ENCODE peak calls at places on chromosomes 1 and 21, in seven cellular contexts. One of them, this sample, is unnamed.
A peak's percentile ranks its signal among the peaks of the same experiment; 100 is the strongest.

GRCh38 chr1:202004711-202005110 is 5.7 kb upstream of the ELF3 start:
- DNase-seq in WTC11: no peak
- DNase-seq in stimulated activated CD4-positive, alpha-beta T cell treated with anti-CD3 and anti-CD28 coated beads, Interleukin-1b, Interleukin-23, amount 100 ng/mL, for 4 hours: no peak
- DNase-seq in HL-60: no peak
- DNase-seq in stimulated activated naive CD8-positive, alpha-beta T cell treated with anti-CD3 and anti-CD28 coated beads, Interleukin-15, Interleukin-2, amounts not matched to agents 100 U/mL and 50 U/mL, for 24 hours: no peak
- DNase-seq in NCI-H446 treated with DMSO at 0.1 percent for 48 hours: no peak
- DNase-seq in uterus: no peak
- DNase-seq in this sample: no peak

GRCh38 chr1:56838726-56839125 is 15.9 kb upstream of the C8A start:
- DNase-seq in WTC11: no peak
- DNase-seq in stimulated activated CD4-positive, alpha-beta T cell treated with anti-CD3 and anti-CD28 coated beads, Interleukin-1b, Interleukin-23, amount 100 ng/mL, for 4 hours: no peak
- DNase-seq in HL-60: no peak
- DNase-seq in stimulated activated naive CD8-positive, alpha-beta T cell treated with anti-CD3 and anti-CD28 coated beads, Interleukin-15, Interleukin-2, amounts not matched to agents 100 U/mL and 50 U/mL, for 24 hours: no peak
- DNase-seq in NCI-H446 treated with DMSO at 0.1 percent for 48 hours: no peak
- DNase-seq in uterus: no peak
- DNase-seq in this sample: no peak

GRCh38 chr21:41707231-41707988 is 59.4 kb downstream of the RIPK4 start:
- DNase-seq in WTC11: no peak
- DNase-seq in stimulated activated CD4-positive, alpha-beta T cell treated with anti-CD3 and anti-CD28 coated beads, Interleukin-1b, Interleukin-23, amount 100 ng/mL, for 4 hours: no peak
- DNase-seq in HL-60: no peak
- DNase-seq in stimulated activated naive CD8-positive, alpha-beta T cell treated with anti-CD3 and anti-CD28 coated beads, Interleukin-15, Interleukin-2, amounts not matched to agents 100 U/mL and 50 U/mL, for 24 hours: no peak
- DNase-seq in NCI-H446 treated with DMSO at 0.1 percent for 48 hours: no peak
- DNase-seq in uterus: no peak
- DNase-seq in this sample: no peak

GRCh38 chr1:214438530-214438929 is 112.9 kb downstream of the PTPN14 start:
- DNase-seq in WTC11: no peak
- DNase-seq in stimulated activated CD4-positive, alpha-beta T cell treated with anti-CD3 and anti-CD28 coated beads, Interleukin-1b, Interleukin-23, amount 100 ng/mL, for 4 hours: no peak
- DNase-seq in HL-60: no peak
- DNase-seq in stimulated activated naive CD8-positive, alpha-beta T cell treated with anti-CD3 and anti-CD28 coated beads, Interleukin-15, Interleukin-2, amounts not matched to agents 100 U/mL and 50 U/mL, for 24 hours: no peak
- DNase-seq in NCI-H446 treated with DMSO at 0.1 percent for 48 hours: no peak
- DNase-seq in uterus: no peak
- DNase-seq in this sample: peak; percentile 48

GRCh38 chr1:60162941-60163340 is 89.4 kb upstream of the C1orf87 start:
- DNase-seq in WTC11: no peak
- DNase-seq in stimulated activated CD4-positive, alpha-beta T cell treated with anti-CD3 and anti-CD28 coated beads, Interleukin-1b, Interleukin-23, amount 100 ng/mL, for 4 hours: no peak
- DNase-seq in HL-60: no peak
- DNase-seq in stimulated activated naive CD8-positive, alpha-beta T cell treated with anti-CD3 and anti-CD28 coated beads, Interleukin-15, Interleukin-2, amounts not matched to agents 100 U/mL and 50 U/mL, for 24 hours: no peak
- DNase-seq in NCI-H446 treated with DMSO at 0.1 percent for 48 hours: no peak
- DNase-seq in uterus: no peak
- DNase-seq in this sample: no peak

GRCh38 chr1:203555484-203556046 is 61.6 kb downstream of the OPTC start:
- DNase-seq in WTC11: no peak
- DNase-seq in stimulated activated CD4-positive, alpha-beta T cell treated with anti-CD3 and anti-CD28 coated beads, Interleukin-1b, Interleukin-23, amount 100 ng/mL, for 4 hours: no peak
- DNase-seq in HL-60: no peak
- DNase-seq in stimulated activated naive CD8-positive, alpha-beta T cell treated with anti-CD3 and anti-CD28 coated beads, Interleukin-15, Interleukin-2, amounts not matched to agents 100 U/mL and 50 U/mL, for 24 hours: no peak
- DNase-seq in NCI-H446 treated with DMSO at 0.1 percent for 48 hours: no peak
- DNase-seq in uterus: no peak
- DNase-seq in this sample: peak; percentile 56

GRCh38 chr1:43349594-43350306 is 9.0 kb upstream of the CDC20 start:
- DNase-seq in WTC11: no peak
- DNase-seq in stimulated activated CD4-positive, alpha-beta T cell treated with anti-CD3 and anti-CD28 coated beads, Interleukin-1b, Interleukin-23, amount 100 ng/mL, for 4 hours: no peak
- DNase-seq in HL-60: no peak
- DNase-seq in stimulated activated naive CD8-positive, alpha-beta T cell treated with anti-CD3 and anti-CD28 coated beads, Interleukin-15, Interleukin-2, amounts not matched to agents 100 U/mL and 50 U/mL, for 24 hours: no peak
- DNase-seq in NCI-H446 treated with DMSO at 0.1 percent for 48 hours: no peak
- DNase-seq in uterus: no peak
- DNase-seq in this sample: no peak

GRCh38 chr21:43665879-43666278 is 6.5 kb downstream of the RRP1B start:
- DNase-seq in WTC11: no peak
- DNase-seq in stimulated activated CD4-positive, alpha-beta T cell treated with anti-CD3 and anti-CD28 coated beads, Interleukin-1b, Interleukin-23, amount 100 ng/mL, for 4 hours: no peak
- DNase-seq in HL-60: no peak
- DNase-seq in stimulated activated naive CD8-positive, alpha-beta T cell treated with anti-CD3 and anti-CD28 coated beads, Interleukin-15, Interleukin-2, amounts not matched to agents 100 U/mL and 50 U/mL, for 24 hours: no peak
- DNase-seq in NCI-H446 treated with DMSO at 0.1 percent for 48 hours: no peak
- DNase-seq in uterus: no peak
- DNase-seq in this sample: no peak

GRCh38 chr1:55699151-55699695 is 484.1 kb upstream of the USP24 start:
- DNase-seq in WTC11: no peak
- DNase-seq in stimulated activated CD4-positive, alpha-beta T cell treated with anti-CD3 and anti-CD28 coated beads, Interleukin-1b, Interleukin-23, amount 100 ng/mL, for 4 hours: no peak
- DNase-seq in HL-60: no peak
- DNase-seq in stimulated activated naive CD8-positive, alpha-beta T cell treated with anti-CD3 and anti-CD28 coated beads, Interleukin-15, Interleukin-2, amounts not matched to agents 100 U/mL and 50 U/mL, for 24 hours: no peak
- DNase-seq in NCI-H446 treated with DMSO at 0.1 percent for 48 hours: no peak
- DNase-seq in uterus: no peak
- DNase-seq in this sample: peak; percentile 32

GRCh38 chr1:54716299-54717047 is 812 bp downstream of the TTC4 start:
- DNase-seq in WTC11: no peak
- DNase-seq in stimulated activated CD4-positive, alpha-beta T cell treated with anti-CD3 and anti-CD28 coated beads, Interleukin-1b, Interleukin-23, amount 100 ng/mL, for 4 hours: no peak
- DNase-seq in HL-60: peak; percentile 17
- DNase-seq in stimulated activated naive CD8-positive, alpha-beta T cell treated with anti-CD3 and anti-CD28 coated beads, Interleukin-15, Interleukin-2, amounts not matched to agents 100 U/mL and 50 U/mL, for 24 hours: no peak
- DNase-seq in NCI-H446 treated with DMSO at 0.1 percent for 48 hours: no peak
- DNase-seq in uterus: no peak
- DNase-seq in this sample: no peak

GRCh38 chr1:243713470-243714186 is 136.4 kb downstream of the AKT3 start:
- DNase-seq in WTC11: no peak
- DNase-seq in stimulated activated CD4-positive, alpha-beta T cell treated with anti-CD3 and anti-CD28 coated beads, Interleukin-1b, Interleukin-23, amount 100 ng/mL, for 4 hours: no peak
- DNase-seq in HL-60: no peak
- DNase-seq in stimulated activated naive CD8-positive, alpha-beta T cell treated with anti-CD3 and anti-CD28 coated beads, Interleukin-15, Interleukin-2, amounts not matched to agents 100 U/mL and 50 U/mL, for 24 hours: no peak
- DNase-seq in NCI-H446 treated with DMSO at 0.1 percent for 48 hours: peak; percentile 98
- DNase-seq in uterus: peak; percentile 49
- DNase-seq in this sample: peak; percentile 98

GRCh38 chr1:184210048-184210447 is 158.5 kb downstream of the TSEN15 start:
- DNase-seq in WTC11: no peak
- DNase-seq in stimulated activated CD4-positive, alpha-beta T cell treated with anti-CD3 and anti-CD28 coated beads, Interleukin-1b, Interleukin-23, amount 100 ng/mL, for 4 hours: no peak
- DNase-seq in HL-60: no peak
- DNase-seq in stimulated activated naive CD8-positive, alpha-beta T cell treated with anti-CD3 and anti-CD28 coated beads, Interleukin-15, Interleukin-2, amounts not matched to agents 100 U/mL and 50 U/mL, for 24 hours: no peak
- DNase-seq in NCI-H446 treated with DMSO at 0.1 percent for 48 hours: peak; percentile 68
- DNase-seq in uterus: peak; percentile 26
- DNase-seq in this sample: peak; percentile 50

GRCh38 chr21:44752701-44753235 is 41.4 kb upstream of the TSPEAR start:
- DNase-seq in WTC11: peak; percentile 5
- DNase-seq in stimulated activated CD4-positive, alpha-beta T cell treated with anti-CD3 and anti-CD28 coated beads, Interleukin-1b, Interleukin-23, amount 100 ng/mL, for 4 hours: no peak
- DNase-seq in HL-60: no peak
- DNase-seq in stimulated activated naive CD8-positive, alpha-beta T cell treated with anti-CD3 and anti-CD28 coated beads, Interleukin-15, Interleukin-2, amounts not matched to agents 100 U/mL and 50 U/mL, for 24 hours: no peak
- DNase-seq in NCI-H446 treated with DMSO at 0.1 percent for 48 hours: no peak
- DNase-seq in uterus: no peak
- DNase-seq in this sample: no peak

GRCh38 chr1:15180189-15180588 is 26.6 kb downstream of the TMEM51 start:
- DNase-seq in WTC11: no peak
- DNase-seq in stimulated activated CD4-positive, alpha-beta T cell treated with anti-CD3 and anti-CD28 coated beads, Interleukin-1b, Interleukin-23, amount 100 ng/mL, for 4 hours: no peak
- DNase-seq in HL-60: no peak
- DNase-seq in stimulated activated naive CD8-positive, alpha-beta T cell treated with anti-CD3 and anti-CD28 coated beads, Interleukin-15, Interleukin-2, amounts not matched to agents 100 U/mL and 50 U/mL, for 24 hours: no peak
- DNase-seq in NCI-H446 treated with DMSO at 0.1 percent for 48 hours: no peak
- DNase-seq in uterus: no peak
- DNase-seq in this sample: no peak

GRCh38 chr1:198780376-198780775 is 141.5 kb downstream of the PTPRC start:
- DNase-seq in WTC11: no peak
- DNase-seq in stimulated activated CD4-positive, alpha-beta T cell treated with anti-CD3 and anti-CD28 coated beads, Interleukin-1b, Interleukin-23, amount 100 ng/mL, for 4 hours: no peak
- DNase-seq in HL-60: no peak
- DNase-seq in stimulated activated naive CD8-positive, alpha-beta T cell treated with anti-CD3 and anti-CD28 coated beads, Interleukin-15, Interleukin-2, amounts not matched to agents 100 U/mL and 50 U/mL, for 24 hours: no peak
- DNase-seq in NCI-H446 treated with DMSO at 0.1 percent for 48 hours: no peak
- DNase-seq in uterus: no peak
- DNase-seq in this sample: no peak

GRCh38 chr1:229372251-229372650 is 29.4 kb upstream of the CCSAP start:
- DNase-seq in WTC11: no peak
- DNase-seq in stimulated activated CD4-positive, alpha-beta T cell treated with anti-CD3 and anti-CD28 coated beads, Interleukin-1b, Interleukin-23, amount 100 ng/mL, for 4 hours: no peak
- DNase-seq in HL-60: no peak
- DNase-seq in stimulated activated naive CD8-positive, alpha-beta T cell treated with anti-CD3 and anti-CD28 coated beads, Interleukin-15, Interleukin-2, amounts not matched to agents 100 U/mL and 50 U/mL, for 24 hours: no peak
- DNase-seq in NCI-H446 treated with DMSO at 0.1 percent for 48 hours: no peak
- DNase-seq in uterus: no peak
- DNase-seq in this sample: no peak

GRCh38 chr1:157505481-157506272 is 46.6 kb downstream of the FCRL5 start:
- DNase-seq in WTC11: peak; percentile 72
- DNase-seq in stimulated activated CD4-positive, alpha-beta T cell treated with anti-CD3 and anti-CD28 coated beads, Interleukin-1b, Interleukin-23, amount 100 ng/mL, for 4 hours: no peak
- DNase-seq in HL-60: peak; percentile 39
- DNase-seq in stimulated activated naive CD8-positive, alpha-beta T cell treated with anti-CD3 and anti-CD28 coated beads, Interleukin-15, Interleukin-2, amounts not matched to agents 100 U/mL and 50 U/mL, for 24 hours: peak; percentile 26
- DNase-seq in NCI-H446 treated with DMSO at 0.1 percent for 48 hours: peak; percentile 15
- DNase-seq in uterus: no peak
- DNase-seq in this sample: peak; percentile 89

GRCh38 chr21:15625363-15625762 is 104.4 kb upstream of the USP25 start:
- DNase-seq in WTC11: no peak
- DNase-seq in stimulated activated CD4-positive, alpha-beta T cell treated with anti-CD3 and anti-CD28 coated beads, Interleukin-1b, Interleukin-23, amount 100 ng/mL, for 4 hours: no peak
- DNase-seq in HL-60: no peak
- DNase-seq in stimulated activated naive CD8-positive, alpha-beta T cell treated with anti-CD3 and anti-CD28 coated beads, Interleukin-15, Interleukin-2, amounts not matched to agents 100 U/mL and 50 U/mL, for 24 hours: no peak
- DNase-seq in NCI-H446 treated with DMSO at 0.1 percent for 48 hours: no peak
- DNase-seq in uterus: no peak
- DNase-seq in this sample: no peak

GRCh38 chr1:151990058-151990855 is 3.4 kb downstream of the S100A10 start:
- DNase-seq in WTC11: no peak
- DNase-seq in stimulated activated CD4-positive, alpha-beta T cell treated with anti-CD3 and anti-CD28 coated beads, Interleukin-1b, Interleukin-23, amount 100 ng/mL, for 4 hours: no peak
- DNase-seq in HL-60: no peak
- DNase-seq in stimulated activated naive CD8-positive, alpha-beta T cell treated with anti-CD3 and anti-CD28 coated beads, Interleukin-15, Interleukin-2, amounts not matched to agents 100 U/mL and 50 U/mL, for 24 hours: no peak
- DNase-seq in NCI-H446 treated with DMSO at 0.1 percent for 48 hours: no peak
- DNase-seq in uterus: no peak
- DNase-seq in this sample: no peak

GRCh38 chr1:39322431-39322830 is 117.9 kb downstream of the MACF1 start:
- DNase-seq in WTC11: no peak
- DNase-seq in stimulated activated CD4-positive, alpha-beta T cell treated with anti-CD3 and anti-CD28 coated beads, Interleukin-1b, Interleukin-23, amount 100 ng/mL, for 4 hours: no peak
- DNase-seq in HL-60: no peak
- DNase-seq in stimulated activated naive CD8-positive, alpha-beta T cell treated with anti-CD3 and anti-CD28 coated beads, Interleukin-15, Interleukin-2, amounts not matched to agents 100 U/mL and 50 U/mL, for 24 hours: no peak
- DNase-seq in NCI-H446 treated with DMSO at 0.1 percent for 48 hours: no peak
- DNase-seq in uterus: peak; percentile 41
- DNase-seq in this sample: no peak

GRCh38 chr1:41957568-41957967 is 38.8 kb upstream of the HIVEP3 start:
- DNase-seq in WTC11: no peak
- DNase-seq in stimulated activated CD4-positive, alpha-beta T cell treated with anti-CD3 and anti-CD28 coated beads, Interleukin-1b, Interleukin-23, amount 100 ng/mL, for 4 hours: no peak
- DNase-seq in HL-60: no peak
- DNase-seq in stimulated activated naive CD8-positive, alpha-beta T cell treated with anti-CD3 and anti-CD28 coated beads, Interleukin-15, Interleukin-2, amounts not matched to agents 100 U/mL and 50 U/mL, for 24 hours: no peak
- DNase-seq in NCI-H446 treated with DMSO at 0.1 percent for 48 hours: no peak
- DNase-seq in uterus: no peak
- DNase-seq in this sample: no peak

GRCh38 chr1:109950509-109950908 is 34.1 kb upstream of the AHCYL1 start:
- DNase-seq in WTC11: no peak
- DNase-seq in stimulated activated CD4-positive, alpha-beta T cell treated with anti-CD3 and anti-CD28 coated beads, Interleukin-1b, Interleukin-23, amount 100 ng/mL, for 4 hours: no peak
- DNase-seq in HL-60: no peak
- DNase-seq in stimulated activated naive CD8-positive, alpha-beta T cell treated with anti-CD3 and anti-CD28 coated beads, Interleukin-15, Interleukin-2, amounts not matched to agents 100 U/mL and 50 U/mL, for 24 hours: no peak
- DNase-seq in NCI-H446 treated with DMSO at 0.1 percent for 48 hours: no peak
- DNase-seq in uterus: no peak
- DNase-seq in this sample: no peak

GRCh38 chr1:36137776-36138175 is 11.5 kb downstream of the TRAPPC3 start:
- DNase-seq in WTC11: no peak
- DNase-seq in stimulated activated CD4-positive, alpha-beta T cell treated with anti-CD3 and anti-CD28 coated beads, Interleukin-1b, Interleukin-23, amount 100 ng/mL, for 4 hours: no peak
- DNase-seq in HL-60: no peak
- DNase-seq in stimulated activated naive CD8-positive, alpha-beta T cell treated with anti-CD3 and anti-CD28 coated beads, Interleukin-15, Interleukin-2, amounts not matched to agents 100 U/mL and 50 U/mL, for 24 hours: no peak
- DNase-seq in NCI-H446 treated with DMSO at 0.1 percent for 48 hours: peak; percentile 81
- DNase-seq in uterus: no peak
- DNase-seq in this sample: no peak

GRCh38 chr1:94025383-94026340 is 95.3 kb downstream of the ABCA4 start:
- DNase-seq in WTC11: no peak
- DNase-seq in stimulated activated CD4-positive, alpha-beta T cell treated with anti-CD3 and anti-CD28 coated beads, Interleukin-1b, Interleukin-23, amount 100 ng/mL, for 4 hours: no peak
- DNase-seq in HL-60: no peak
- DNase-seq in stimulated activated naive CD8-positive, alpha-beta T cell treated with anti-CD3 and anti-CD28 coated beads, Interleukin-15, Interleukin-2, amounts not matched to agents 100 U/mL and 50 U/mL, for 24 hours: no peak
- DNase-seq in NCI-H446 treated with DMSO at 0.1 percent for 48 hours: peak; percentile 52
- DNase-seq in uterus: peak; percentile 52
- DNase-seq in this sample: peak; percentile 73

GRCh38 chr21:45528028-45528705 is 14.1 kb downstream of the SLC19A1 start:
- DNase-seq in WTC11: peak; percentile 10
- DNase-seq in stimulated activated CD4-positive, alpha-beta T cell treated with anti-CD3 and anti-CD28 coated beads, Interleukin-1b, Interleukin-23, amount 100 ng/mL, for 4 hours: no peak
- DNase-seq in HL-60: no peak
- DNase-seq in stimulated activated naive CD8-positive, alpha-beta T cell treated with anti-CD3 and anti-CD28 coated beads, Interleukin-15, Interleukin-2, amounts not matched to agents 100 U/mL and 50 U/mL, for 24 hours: no peak
- DNase-seq in NCI-H446 treated with DMSO at 0.1 percent for 48 hours: no peak
- DNase-seq in uterus: no peak
- DNase-seq in this sample: no peak

GRCh38 chr1:111441573-111442192 is 7.4 kb downstream of the WDR77 start:
- DNase-seq in WTC11: peak; percentile 75
- DNase-seq in stimulated activated CD4-positive, alpha-beta T cell treated with anti-CD3 and anti-CD28 coated beads, Interleukin-1b, Interleukin-23, amount 100 ng/mL, for 4 hours: peak; percentile 44
- DNase-seq in HL-60: no peak
- DNase-seq in stimulated activated naive CD8-positive, alpha-beta T cell treated with anti-CD3 and anti-CD28 coated beads, Interleukin-15, Interleukin-2, amounts not matched to agents 100 U/mL and 50 U/mL, for 24 hours: peak; percentile 62
- DNase-seq in NCI-H446 treated with DMSO at 0.1 percent for 48 hours: no peak
- DNase-seq in uterus: no peak
- DNase-seq in this sample: peak; percentile 59

GRCh38 chr1:53740621-53741105 is 1.7 kb upstream of the GLIS1 start:
- DNase-seq in WTC11: no peak
- DNase-seq in stimulated activated CD4-positive, alpha-beta T cell treated with anti-CD3 and anti-CD28 coated beads, Interleukin-1b, Interleukin-23, amount 100 ng/mL, for 4 hours: no peak
- DNase-seq in HL-60: no peak
- DNase-seq in stimulated activated naive CD8-positive, alpha-beta T cell treated with anti-CD3 and anti-CD28 coated beads, Interleukin-15, Interleukin-2, amounts not matched to agents 100 U/mL and 50 U/mL, for 24 hours: no peak
- DNase-seq in NCI-H446 treated with DMSO at 0.1 percent for 48 hours: peak; percentile 84
- DNase-seq in uterus: no peak
- DNase-seq in this sample: no peak

GRCh38 chr1:156226116-156226538 is 13.3 kb downstream of the PMF1 start:
- DNase-seq in WTC11: no peak
- DNase-seq in stimulated activated CD4-positive, alpha-beta T cell treated with anti-CD3 and anti-CD28 coated beads, Interleukin-1b, Interleukin-23, amount 100 ng/mL, for 4 hours: no peak
- DNase-seq in HL-60: no peak
- DNase-seq in stimulated activated naive CD8-positive, alpha-beta T cell treated with anti-CD3 and anti-CD28 coated beads, Interleukin-15, Interleukin-2, amounts not matched to agents 100 U/mL and 50 U/mL, for 24 hours: peak; percentile 58
- DNase-seq in NCI-H446 treated with DMSO at 0.1 percent for 48 hours: no peak
- DNase-seq in uterus: no peak
- DNase-seq in this sample: no peak

GRCh38 chr1:20494609-20495311 is 8.8 kb upstream of the CAMK2N1 start:
- DNase-seq in WTC11: no peak
- DNase-seq in stimulated activated CD4-positive, alpha-beta T cell treated with anti-CD3 and anti-CD28 coated beads, Interleukin-1b, Interleukin-23, amount 100 ng/mL, for 4 hours: no peak
- DNase-seq in HL-60: no peak
- DNase-seq in stimulated activated naive CD8-positive, alpha-beta T cell treated with anti-CD3 and anti-CD28 coated beads, Interleukin-15, Interleukin-2, amounts not matched to agents 100 U/mL and 50 U/mL, for 24 hours: no peak
- DNase-seq in NCI-H446 treated with DMSO at 0.1 percent for 48 hours: no peak
- DNase-seq in uterus: no peak
- DNase-seq in this sample: no peak

GRCh38 chr1:51423098-51423821 is 92.9 kb upstream of the TTC39A start:
- DNase-seq in WTC11: no peak
- DNase-seq in stimulated activated CD4-positive, alpha-beta T cell treated with anti-CD3 and anti-CD28 coated beads, Interleukin-1b, Interleukin-23, amount 100 ng/mL, for 4 hours: no peak
- DNase-seq in HL-60: no peak
- DNase-seq in stimulated activated naive CD8-positive, alpha-beta T cell treated with anti-CD3 and anti-CD28 coated beads, Interleukin-15, Interleukin-2, amounts not matched to agents 100 U/mL and 50 U/mL, for 24 hours: no peak
- DNase-seq in NCI-H446 treated with DMSO at 0.1 percent for 48 hours: no peak
- DNase-seq in uterus: no peak
- DNase-seq in this sample: peak; percentile 15